ENCODE peak calls at places on chromosomes 16 and 17, in eight cellular contexts. F is skeletal muscle cell, R is gastrocnemius medialis, M is lower leg skin, D is ascending aorta, V is GM12865, O is mucosa of descending colon, T is cardiac muscle cell. S is an unnamed sample.

GRCh38 chr16:81480856-81481821 is 36.5 kb downstream of the CMIP start:
- DNase-seq in M (no peak), V (peak; percentile 97), D (peak; percentile 79), O (peak; percentile 82), R (peak; percentile 35), T (peak; percentile 62), F (no peak), S (peak; percentile 82)

GRCh38 chr17:1829189-1829578 is 518 bp downstream of the SMYD4 start:
- DNase-seq in F (no peak), R (peak; percentile 46), T (peak; percentile 9), M (no peak), O (no peak), D (no peak), V (no peak), S (no peak)

GRCh38 chr16:68200120-68200783 is 35.7 kb downstream of the ESRP2 start:
- DNase-seq in R (no peak), O (no peak), F (no peak), M (no peak), V (peak; percentile 18), D (no peak), T (peak; percentile 55), S (no peak)

GRCh38 chr16:54931757-54932660 is 1.3 kb downstream of the IRX5 start:
- DNase-seq in V (no peak), R (no peak), T (no peak), D (no peak), M (no peak), O (no peak), F (no peak), S (peak; percentile 73)

GRCh38 chr17:3555189-3555796 is 2.3 kb downstream of the TRPV3 start:
- DNase-seq in M (no peak), V (no peak), R (no peak), T (no peak), F (no peak), O (no peak), D (no peak), S (peak; percentile 50)

GRCh38 chr16:87033021-87033471 is 284.1 kb downstream of the C16orf95 start:
- DNase-seq in V (no peak), D (peak; percentile 86), T (no peak), F (no peak), O (no peak), R (no peak), M (no peak), S (no peak)

GRCh38 chr17:32492648-32493289 is 6.0 kb downstream of the CDK5R1 start:
- DNase-seq in V (no peak), M (no peak), T (no peak), R (no peak), F (no peak), D (peak; percentile 47), O (peak; percentile 34), S (peak; percentile 42)

GRCh38 chr16:90057738-90058173 is 19.4 kb downstream of the PRDM7 start:
- DNase-seq in R (no peak), M (no peak), F (peak; percentile 52), V (peak; percentile 48), D (peak; percentile 35), O (no peak), T (peak; percentile 94), S (no peak)

DNA sequence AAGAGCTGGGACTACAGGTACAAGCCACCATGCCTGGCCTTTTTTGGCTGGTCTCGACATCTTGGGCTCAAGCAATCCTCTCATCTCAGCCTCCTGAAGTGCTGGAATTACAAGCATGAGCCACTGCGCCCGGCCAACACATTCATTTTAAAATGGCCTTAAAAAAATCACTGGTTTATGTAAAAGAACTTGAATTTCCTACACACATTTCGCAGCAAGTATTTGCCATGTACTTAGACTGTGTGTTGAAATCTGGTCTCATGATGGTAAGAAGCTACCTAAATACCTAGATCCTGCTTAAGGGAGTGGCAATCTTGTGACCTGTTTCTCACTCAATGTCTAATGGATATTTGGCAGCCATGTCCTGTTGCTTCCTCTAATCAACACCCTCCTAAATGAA is 8.5 kb upstream of the CYTH1 start:
- DNase-seq in F (no peak), O (no peak), V (no peak), T (no peak), M (no peak), D (no peak), R (no peak), S (peak; percentile 15)
- H3K4me3 ChIP-seq in F (no peak overlapping the region), O (no peak overlapping the region), V (no peak overlapping the region), T (no peak overlapping the region), M (no peak overlapping the region), D (no peak overlapping the region), R (no peak overlapping the region), S (no peak overlapping the region)

DNA sequence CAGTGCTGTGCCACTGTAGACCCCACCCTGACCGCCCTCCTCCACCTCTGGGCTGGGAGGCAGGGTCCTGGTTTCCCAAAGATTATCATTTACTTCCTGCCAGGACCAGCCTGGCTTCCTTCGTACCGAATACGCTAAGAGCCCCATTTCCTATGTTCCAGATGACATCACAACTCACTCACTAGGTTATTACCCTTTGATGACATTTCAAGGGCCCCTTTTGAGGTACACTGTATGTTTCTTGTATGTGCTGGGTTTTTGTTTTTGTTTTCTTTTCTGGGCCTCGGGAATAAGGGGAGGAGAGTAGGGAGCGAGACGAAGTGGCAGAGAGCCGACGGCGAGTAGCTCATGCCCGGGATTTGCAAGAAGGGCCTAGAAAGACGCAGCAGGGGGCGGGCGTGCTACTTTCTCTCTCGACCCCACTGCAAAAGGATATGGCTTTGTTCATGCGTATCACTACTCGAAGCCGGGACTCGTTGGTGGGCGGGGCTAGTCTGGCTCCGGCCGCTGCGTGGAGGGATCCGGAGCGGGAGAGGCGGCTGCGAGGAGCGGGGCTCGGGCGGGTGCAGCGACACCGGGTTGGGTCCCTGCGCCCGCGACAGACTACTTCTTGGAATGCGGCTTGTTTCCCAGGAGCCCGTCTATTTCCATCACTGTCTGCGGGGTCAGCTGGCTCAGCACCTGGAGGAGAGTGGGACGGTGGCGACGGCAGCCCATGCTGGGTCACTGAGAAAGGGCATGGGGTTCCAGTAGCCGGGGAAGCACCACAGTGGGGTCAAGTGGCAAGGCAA is 6.6 kb upstream of the RNF227 start:
- DNase-seq in F (peak; percentile 36), V (peak; percentile 72), R (peak; percentile 52), T (peak; percentile 93), M (peak; percentile 97), O (peak; percentile 92), D (peak; percentile 90), S (peak; percentile 94)
- H3K4me3 ChIP-seq in F (peak overlapping the region; percentile 44), V (peak overlapping the region; percentile 24), R (peak overlapping the region; percentile 59), T (peak overlapping the region; percentile 8), M (peak overlapping the region; percentile 27), O (no peak overlapping the region), D (peak overlapping the region; percentile 53), S (peak overlapping the region; percentile 67)

DNA sequence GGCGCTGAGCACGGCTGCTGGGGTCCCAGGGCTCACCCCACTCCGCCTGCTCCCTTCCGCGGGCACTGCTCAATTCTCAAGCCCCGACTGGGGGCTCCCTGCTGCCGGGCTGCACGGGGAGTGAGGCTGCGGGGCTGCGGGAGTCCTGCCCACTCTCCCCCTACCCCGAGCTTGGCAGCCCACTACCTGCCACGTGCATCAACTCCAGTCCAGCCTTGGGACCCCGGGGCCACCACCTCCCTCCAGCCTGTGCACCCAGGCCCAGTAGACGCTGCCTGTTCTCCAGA is 43.3 kb upstream of the SSTR5 start:
- DNase-seq in M (no peak), D (no peak), V (no peak), R (no peak), F (no peak), T (no peak), O (no peak), S (no peak)
- H3K4me3 ChIP-seq in M (no peak overlapping the region), D (no peak overlapping the region), V (no peak overlapping the region), R (no peak overlapping the region), F (no peak overlapping the region), T (no peak overlapping the region), O (no peak overlapping the region), S (no peak overlapping the region)

GRCh38 chr17:21458036-21458435 is 81.9 kb downstream of the KCNJ12 start:
- DNase-seq in F (no peak), R (no peak), M (no peak), O (no peak), V (no peak), T (no peak), D (peak; percentile 60), S (no peak)
- H3K4me3 ChIP-seq in F (no peak overlapping the region), R (no peak overlapping the region), M (no peak overlapping the region), O (no peak overlapping the region), V (no peak overlapping the region), T (no peak overlapping the region), D (no peak overlapping the region), S (no peak overlapping the region)

GRCh38 chr17:38873646-38874380 is 4.0 kb downstream of the LASP1 start:
- DNase-seq in F (no peak), M (no peak), D (no peak), O (no peak), T (no peak), V (no peak), R (no peak), S (no peak)
- H3K4me3 ChIP-seq in F (peak overlapping the region; percentile 8), M (no peak overlapping the region), D (peak overlapping the region; percentile 97), O (no peak overlapping the region), T (no peak overlapping the region), V (no peak overlapping the region), R (no peak overlapping the region), S (no peak overlapping the region)

DNA sequence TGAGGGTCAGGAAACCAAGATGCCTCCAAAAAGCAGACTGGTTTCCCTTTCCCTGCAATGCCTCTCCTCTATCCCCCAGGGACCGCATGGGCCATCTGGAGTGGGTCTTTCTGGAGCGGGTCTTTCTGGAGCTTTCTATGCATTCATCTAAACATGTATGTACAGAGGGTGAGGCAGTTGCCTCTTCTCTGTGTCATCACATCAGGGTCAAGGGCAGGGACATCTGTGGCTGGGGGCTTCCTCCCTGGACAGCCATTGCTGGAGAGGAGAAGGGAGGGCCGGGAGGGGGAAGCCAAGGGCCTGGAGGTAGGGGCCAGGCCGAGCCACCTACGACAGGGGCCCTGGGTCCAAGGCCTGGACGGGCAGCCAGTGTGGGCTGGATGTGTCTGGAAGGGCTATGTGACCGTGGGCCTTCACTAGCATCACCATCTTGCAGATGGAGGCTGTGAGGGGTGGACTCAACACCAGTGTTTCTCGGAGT is 840 bp downstream of the ADCY7 start:
- DNase-seq in V (no peak), F (no peak), M (no peak), T (no peak), O (peak; percentile 61), R (no peak), D (no peak), S (peak; percentile 75)
- H3K4me3 ChIP-seq in V (peak overlapping the region; percentile 83), F (peak overlapping the region; percentile 50), M (no peak overlapping the region), T (no peak overlapping the region), O (no peak overlapping the region), R (no peak overlapping the region), D (no peak overlapping the region), S (no peak overlapping the region)